ENCODE peak calls at places on chromosomes 12 and 14, in five cellular contexts. Z is NCI-H1417, G is BJ, I is GM04504, A is brain microvascular endothelial cell. D is an unnamed sample.

GRCh38 chr14:55624913-55625312 is 44.9 kb downstream of the KTN1 start:
- DNase-seq in Z (no peak), G (no peak), I (no peak), A (no peak), D (no peak)

GRCh38 chr14:67837011-67837624 is 17.5 kb downstream of the RAD51B start:
- DNase-seq in Z (peak; percentile 68), G (peak; percentile 29), I (peak; percentile 54), A (peak; percentile 87), D (peak; percentile 28)

GRCh38 chr12:75208851-75209781 is 523 bp downstream of the KCNC2 start:
- DNase-seq in Z (peak; percentile 32), G (no peak), I (peak; percentile 3), A (peak; percentile 16), D (no peak)

GRCh38 chr12:12803186-12803585 is 10.0 kb upstream of the DDX47 start:
- DNase-seq in Z (no peak), G (no peak), I (no peak), A (peak; percentile 81), D (peak; percentile 68)

GRCh38 chr12:50614167-50614762 is 109.5 kb downstream of the DIP2B start:
- DNase-seq in Z (no peak), G (no peak), I (no peak), A (peak; percentile 82), D (no peak)

GRCh38 chr14:106564058-106564643 is 1037.8 kb downstream of the TMEM121 start:
- DNase-seq in Z (no peak), G (no peak), I (no peak), A (no peak), D (peak; percentile 56)

GRCh38 chr12:2256915-2257314 is 204.1 kb downstream of the CACNA1C start:
- DNase-seq in Z (no peak), G (no peak), I (no peak), A (no peak), D (no peak)

GRCh38 chr14:95149441-95149840 is 7.9 kb downstream of the DICER1 start:
- DNase-seq in Z (no peak), G (no peak), I (no peak), A (no peak), D (no peak)

GRCh38 chr12:114682101-114682919 is 1.7 kb downstream of the TBX3 start:
- DNase-seq in Z (no peak), G (no peak), I (no peak), A (no peak), D (no peak)

D was measured in B cell.